ENCODE peak calls at places on chromosomes 13 and 19, in four cellular contexts. U is AG04450, K is breast epithelium, R is astrocyte of the spinal cord. X is an unnamed sample.

GRCh38 chr13:35988648-35989081 is 142.5 kb downstream of the DCLK1 start:
- DNase-seq in U (no peak), K (no peak), R (peak), X (no peak)

GRCh38 chr13:52837850-52838249 is 10.6 kb downstream of the PCDH8 start:
- DNase-seq in U (no peak), K (no peak), R (no peak), X (no peak)

GRCh38 chr19:30402790-30403189 is 30.6 kb downstream of the ZNF536 start:
- DNase-seq in U (no peak), K (no peak), R (no peak), X (no peak)

GRCh38 chr13:25037057-25037813 is 58.7 kb upstream of the PABPC3 start:
- DNase-seq in U (peak), K (no peak), R (peak), X (peak)

GRCh38 chr19:45761714-45762113 is 7.3 kb downstream of the SIX5 start:
- DNase-seq in U (no peak), K (no peak), R (no peak), X (no peak)

GRCh38 chr13:50509771-50510441 is 333.6 kb downstream of the DLEU7 start:
- DNase-seq in U (no peak), K (no peak), R (no peak), X (no peak)

GRCh38 chr13:86741762-86742285 is 929.3 kb upstream of the SLITRK5 start:
- DNase-seq in U (no peak), K (no peak), R (peak), X (no peak)

GRCh38 chr13:58018865-58019264 is 387.3 kb downstream of the PCDH17 start:
- DNase-seq in U (no peak), K (no peak), R (no peak), X (no peak)

GRCh38 chr19:54959840-54960239 is 6.3 kb upstream of the NLRP2 start:
- DNase-seq in U (no peak), K (no peak), R (no peak), X (no peak)

GRCh38 chr19:3146677-3147100 is 10.9 kb downstream of the GNA15 start:
- DNase-seq in U (no peak), K (no peak), R (no peak), X (peak)

GRCh38 chr13:40653558-40654318 is 12.7 kb downstream of the FOXO1 start:
- DNase-seq in U (no peak), K (no peak), R (no peak), X (no peak)

GRCh38 chr13:47114030-47114429 is 217.2 kb upstream of the HTR2A start:
- DNase-seq in U (peak), K (no peak), R (peak), X (no peak)

GRCh38 chr13:40878321-40878720 is 88.9 kb downstream of the SLC25A15 start:
- DNase-seq in U (no peak), K (no peak), R (no peak), X (no peak)

GRCh38 chr13:51848674-51849073 is 3.7 kb upstream of the TMEM272 start:
- DNase-seq in U (no peak), K (no peak), R (peak), X (no peak)

GRCh38 chr13:74047925-74048324 is 86.3 kb downstream of the KLF12 start:
- DNase-seq in U (no peak), K (no peak), R (no peak), X (no peak)

GRCh38 chr13:46479691-46480090 is 73.3 kb upstream of the LRCH1 start:
- DNase-seq in U (no peak), K (no peak), R (no peak), X (no peak)

GRCh38 chr19:15136234-15136954 is 29.2 kb downstream of the SYDE1 start:
- DNase-seq in U (no peak), K (no peak), R (no peak), X (no peak)

GRCh38 chr19:47601180-47601904 is 7.6 kb upstream of the BICRA start:
- DNase-seq in U (no peak), K (no peak), R (no peak), X (no peak)

GRCh38 chr13:32911506-32911905 is 104.7 kb upstream of the KL start:
- DNase-seq in U (no peak), K (no peak), R (peak), X (no peak)

GRCh38 chr19:37961198-37961597 is 54.2 kb downstream of the SIPA1L3 start:
- DNase-seq in U (no peak), K (no peak), R (no peak), X (no peak)
- H3K4me3 ChIP-seq in U (no peak), K (no peak), R (no peak), X (no peak)

GRCh38 chr19:38649305-38650179 is 2.1 kb downstream of the ACTN4 start:
- DNase-seq in U (no peak), K (peak), R (no peak), X (peak)

GRCh38 chr19:38648789-38649304 is 1.4 kb downstream of the ACTN4 start:
- DNase-seq in U (no peak), K (no peak), R (no peak), X (no peak)

GRCh38 chr19:38653028-38653571 is 5.7 kb downstream of the ACTN4 start:
- DNase-seq in U (no peak), K (no peak), R (peak), X (no peak)

GRCh38 chr19:38650180-38650775 is 2.8 kb downstream of the ACTN4 start:
- DNase-seq in U (no peak), K (no peak), R (no peak), X (no peak)

GRCh38 chr19:38650911-38651584 is 3.6 kb downstream of the ACTN4 start:
- DNase-seq in U (no peak), K (no peak), R (peak), X (peak)
- H3K4me3 ChIP-seq in U (peak), K (peak), R (peak), X (no peak)

DNA sequence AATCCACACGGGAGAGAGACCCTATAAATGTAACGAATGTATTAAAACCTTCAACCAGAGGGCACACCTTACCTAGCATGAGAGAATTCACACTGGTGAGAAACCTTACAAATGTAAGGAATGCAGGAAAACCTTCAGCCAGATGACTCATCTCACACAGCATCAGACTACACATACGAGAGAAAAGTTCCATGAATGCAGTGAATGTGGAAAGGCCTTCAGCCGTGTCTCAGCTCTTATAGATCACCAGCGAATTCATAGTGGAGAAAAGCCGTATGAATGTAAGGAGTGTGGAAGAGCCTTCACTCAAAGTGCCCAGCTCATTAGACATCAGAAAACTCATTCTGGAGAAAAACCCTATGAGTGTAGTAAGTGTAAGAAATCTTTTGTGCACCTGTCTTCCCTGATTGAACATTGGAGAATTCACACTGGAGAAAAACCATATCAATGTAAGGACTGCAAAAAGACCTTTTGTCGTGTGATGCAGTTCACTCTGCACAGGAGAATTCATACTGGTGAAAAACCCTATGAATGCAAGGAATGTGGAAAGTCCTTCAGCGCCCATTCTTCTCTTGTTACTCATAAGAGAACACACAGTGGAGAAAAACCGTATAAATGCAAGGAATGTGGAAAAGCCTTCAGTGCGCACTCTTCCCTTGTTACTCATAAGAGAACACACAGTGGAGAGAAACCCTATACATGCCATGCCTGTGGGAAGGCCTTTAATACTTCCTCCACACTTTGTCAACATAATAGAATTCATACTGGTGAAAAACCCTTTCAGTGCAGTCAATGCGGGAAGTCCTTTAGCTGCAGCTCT is 16.0 kb downstream of the ZNF582 start:
- DNase-seq in U (no peak), K (no peak), R (no peak), X (no peak)
- H3K4me3 ChIP-seq in U (no peak), K (no peak), R (no peak), X (no peak)

GRCh38 chr19:40811478-40812341 is 12.7 kb downstream of the EGLN2 start:
- DNase-seq in U (no peak), K (no peak), R (no peak), X (no peak)
- H3K4me3 ChIP-seq in U (no peak), K (peak), R (no peak), X (no peak)

GRCh38 chr19:13611596-13611995 is 105.3 kb upstream of the CACNA1A start:
- DNase-seq in U (no peak), K (no peak), R (no peak), X (no peak)
- H3K4me3 ChIP-seq in U (no peak), K (no peak), R (no peak), X (no peak)

DNA sequence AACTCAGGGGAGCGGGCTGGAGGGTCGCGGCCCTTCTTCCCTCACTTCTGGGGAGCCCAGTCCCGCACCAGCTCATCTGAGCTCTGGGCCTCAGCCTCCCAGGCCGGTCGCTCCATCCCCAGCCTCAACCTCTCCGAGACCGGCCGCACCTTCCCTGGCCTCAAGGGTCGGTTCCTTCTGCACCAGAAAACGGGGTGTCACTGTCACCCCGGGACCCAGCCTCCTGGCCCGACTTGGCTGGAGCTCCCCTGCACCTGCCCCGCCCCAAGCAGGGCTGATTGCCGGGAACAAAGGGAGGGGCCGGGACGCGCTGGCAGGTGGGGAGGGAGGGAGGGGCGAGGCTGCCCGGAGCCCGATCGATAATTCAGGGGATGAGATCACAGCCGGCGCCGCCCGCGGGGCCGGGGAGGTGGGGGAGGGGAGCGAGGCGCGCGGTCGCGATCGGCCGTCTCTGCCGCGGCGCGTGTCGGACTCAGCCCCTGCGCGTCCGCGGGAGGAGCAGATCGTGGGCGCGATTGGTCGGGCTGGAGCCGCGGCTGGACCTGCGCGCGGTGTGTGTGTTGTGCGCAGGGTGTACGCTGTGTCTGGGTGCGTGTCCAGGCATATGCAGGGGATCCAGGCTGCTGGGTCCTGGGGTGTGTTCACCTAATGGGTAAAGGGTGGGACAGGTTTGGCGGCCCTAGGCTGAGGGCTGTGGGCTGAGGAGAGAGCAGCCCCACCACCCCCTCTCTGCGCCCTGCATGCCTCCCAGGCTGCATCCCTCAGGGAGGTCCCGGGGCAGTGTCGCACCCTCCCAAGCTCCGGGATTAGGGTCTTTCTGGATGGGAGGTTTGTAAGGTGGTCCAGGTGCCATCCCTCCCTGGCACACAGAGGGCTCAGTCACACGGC is 1.1 kb upstream of the SHC2 start:
- DNase-seq in U (no peak), K (peak), R (no peak), X (no peak)
- H3K4me3 ChIP-seq in U (no peak), K (peak), R (no peak), X (no peak)

X was measured in lung.